ENCODE peak calls at places on chromosome 22, in eight cellular contexts. One of them, this sample, is unnamed. For H3K4me1, the result is how much of the 10 kb centered on the place peaks cover.

GRCh38 chr22:40862013-40862412 is at the start of gene DNAJB7:
- DNase-seq in ovary: no peak
- DNase-seq in kidney: no peak
- DNase-seq in left ventricle myocardium inferior: no peak
- DNase-seq in gastrocnemius medialis: no peak
- DNase-seq in A549: no peak
- DNase-seq in psoas muscle: no peak
- DNase-seq in cardiac muscle cell: no peak
- DNase-seq in this sample: no peak

GRCh38 chr22:19367763-19368367 is 63.7 kb downstream of the HIRA start:
- DNase-seq in A549: no peak
- DNase-seq in gastrocnemius medialis: no peak
- DNase-seq in kidney: no peak
- DNase-seq in ovary: no peak
- DNase-seq in psoas muscle: no peak
- DNase-seq in cardiac muscle cell: no peak
- DNase-seq in left ventricle myocardium inferior: no peak
- DNase-seq in this sample: no peak

GRCh38 chr22:26587991-26588613 is 1.8 kb downstream of the TPST2 start:
- DNase-seq in psoas muscle: no peak
- DNase-seq in kidney: no peak
- DNase-seq in gastrocnemius medialis: no peak
- DNase-seq in A549: no peak
- DNase-seq in cardiac muscle cell: no peak
- DNase-seq in ovary: no peak
- DNase-seq in left ventricle myocardium inferior: no peak
- DNase-seq in this sample: no peak

GRCh38 chr22:38220163-38220562 is 18.4 kb downstream of the MAFF start:
- DNase-seq in ovary: no peak
- DNase-seq in left ventricle myocardium inferior: no peak
- DNase-seq in psoas muscle: no peak
- DNase-seq in gastrocnemius medialis: no peak
- DNase-seq in cardiac muscle cell: no peak
- DNase-seq in A549: no peak
- DNase-seq in kidney: no peak
- DNase-seq in this sample: no peak

GRCh38 chr22:40176921-40177737 is 596 bp upstream of the TNRC6B start:
- DNase-seq in left ventricle myocardium inferior: peak
- DNase-seq in ovary: peak
- DNase-seq in A549: no peak
- DNase-seq in kidney: peak
- DNase-seq in psoas muscle: no peak
- DNase-seq in cardiac muscle cell: peak
- DNase-seq in gastrocnemius medialis: peak
- DNase-seq in this sample: no peak

GRCh38 chr22:41078975-41079374 is 13.4 kb upstream of the EP300 start:
- DNase-seq in kidney: no peak
- DNase-seq in ovary: no peak
- DNase-seq in left ventricle myocardium inferior: no peak
- DNase-seq in gastrocnemius medialis: no peak
- DNase-seq in cardiac muscle cell: no peak
- DNase-seq in A549: no peak
- DNase-seq in psoas muscle: no peak
- DNase-seq in this sample: no peak

GRCh38 chr22:21568207-21569075 is 927 bp downstream of the UBE2L3 start:
- DNase-seq in gastrocnemius medialis: peak
- DNase-seq in cardiac muscle cell: peak
- DNase-seq in psoas muscle: peak
- DNase-seq in A549: no peak
- DNase-seq in kidney: no peak
- DNase-seq in ovary: no peak
- DNase-seq in left ventricle myocardium inferior: peak
- DNase-seq in this sample: no peak

GRCh38 chr22:44337658-44338004 is 24.9 kb upstream of the SHISAL1 start:
- DNase-seq in gastrocnemius medialis: no peak
- DNase-seq in A549: peak
- DNase-seq in cardiac muscle cell: peak
- DNase-seq in kidney: no peak
- DNase-seq in ovary: peak
- DNase-seq in left ventricle myocardium inferior: no peak
- DNase-seq in psoas muscle: no peak
- DNase-seq in this sample: no peak

GRCh38 chr22:37547249-37547741 is 13.0 kb upstream of the CDC42EP1 start:
- DNase-seq in left ventricle myocardium inferior: no peak
- DNase-seq in ovary: no peak
- DNase-seq in A549: no peak
- DNase-seq in kidney: no peak
- DNase-seq in gastrocnemius medialis: no peak
- DNase-seq in psoas muscle: no peak
- DNase-seq in cardiac muscle cell: no peak
- DNase-seq in this sample: no peak

GRCh38 chr22:19523240-19524169 is 705 bp downstream of the CLDN5 start:
- DNase-seq in cardiac muscle cell: peak
- DNase-seq in kidney: no peak
- DNase-seq in gastrocnemius medialis: no peak
- DNase-seq in psoas muscle: no peak
- DNase-seq in left ventricle myocardium inferior: no peak
- DNase-seq in A549: no peak
- DNase-seq in ovary: no peak
- DNase-seq in this sample: no peak

GRCh38 chr22:19505735-19506126 is 18.5 kb downstream of the CLDN5 start:
- DNase-seq in psoas muscle: no peak
- DNase-seq in kidney: no peak
- DNase-seq in gastrocnemius medialis: no peak
- DNase-seq in left ventricle myocardium inferior: no peak
- DNase-seq in A549: no peak
- DNase-seq in ovary: no peak
- DNase-seq in cardiac muscle cell: no peak
- DNase-seq in this sample: no peak

GRCh38 chr22:31099386-31099785 is 8.0 kb downstream of the SELENOM start:
- DNase-seq in left ventricle myocardium inferior: no peak
- DNase-seq in kidney: no peak
- DNase-seq in cardiac muscle cell: no peak
- DNase-seq in psoas muscle: no peak
- DNase-seq in ovary: no peak
- DNase-seq in A549: no peak
- DNase-seq in gastrocnemius medialis: peak
- DNase-seq in this sample: no peak

GRCh38 chr22:37244114-37244921 is at the start of gene RAC2:
- DNase-seq in cardiac muscle cell: peak
- DNase-seq in gastrocnemius medialis: peak
- DNase-seq in A549: no peak
- DNase-seq in psoas muscle: peak
- DNase-seq in left ventricle myocardium inferior: peak
- DNase-seq in kidney: peak
- DNase-seq in ovary: no peak
- DNase-seq in this sample: peak

GRCh38 chr22:23831261-23831660 is 7.5 kb downstream of the DERL3 start:
- DNase-seq in gastrocnemius medialis: no peak
- DNase-seq in left ventricle myocardium inferior: no peak
- DNase-seq in kidney: peak
- DNase-seq in A549: no peak
- DNase-seq in ovary: no peak
- DNase-seq in cardiac muscle cell: no peak
- DNase-seq in psoas muscle: peak
- DNase-seq in this sample: no peak

GRCh38 chr22:25759825-25760231 is 17.8 kb downstream of the MYO18B start:
- DNase-seq in gastrocnemius medialis: peak
- DNase-seq in psoas muscle: peak
- DNase-seq in cardiac muscle cell: no peak
- DNase-seq in kidney: no peak
- DNase-seq in A549: peak
- DNase-seq in ovary: no peak
- DNase-seq in left ventricle myocardium inferior: no peak
- DNase-seq in this sample: no peak

GRCh38 chr22:30867746-30868662 is 100.6 kb downstream of the MORC2 start:
- DNase-seq in ovary: no peak
- DNase-seq in gastrocnemius medialis: peak
- DNase-seq in kidney: no peak
- DNase-seq in cardiac muscle cell: no peak
- DNase-seq in A549: no peak
- DNase-seq in psoas muscle: peak
- DNase-seq in left ventricle myocardium inferior: no peak
- DNase-seq in this sample: no peak

GRCh38 chr22:39661842-39662676 is 91.5 kb downstream of the CACNA1I start:
- DNase-seq in kidney: no peak
- DNase-seq in left ventricle myocardium inferior: no peak
- DNase-seq in gastrocnemius medialis: no peak
- DNase-seq in A549: no peak
- DNase-seq in ovary: no peak
- DNase-seq in psoas muscle: no peak
- DNase-seq in cardiac muscle cell: peak
- DNase-seq in this sample: no peak

DNA sequence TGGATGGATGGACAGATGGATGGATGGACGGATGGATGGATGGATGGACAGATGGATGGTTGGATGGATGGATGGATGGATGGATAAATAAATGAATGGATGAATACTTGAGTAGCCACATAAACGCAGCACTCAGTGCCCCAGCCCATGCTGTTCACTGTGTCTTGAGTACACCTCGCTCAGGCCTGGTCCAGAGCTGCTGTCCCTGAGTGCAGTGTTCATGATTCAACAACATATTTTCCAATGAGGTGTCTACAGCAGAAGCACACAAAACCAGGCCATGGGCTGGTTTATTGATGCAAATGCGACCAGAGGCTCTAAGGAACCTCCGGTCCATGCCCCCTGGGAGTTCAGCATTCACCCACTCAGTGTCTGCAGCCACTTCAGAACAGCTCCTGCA is 584.3 kb downstream of the BRD1 start:
- DNase-seq in kidney: peak
- DNase-seq in gastrocnemius medialis: no peak
- DNase-seq in cardiac muscle cell: no peak
- DNase-seq in A549: no peak
- DNase-seq in left ventricle myocardium inferior: no peak
- DNase-seq in psoas muscle: no peak
- DNase-seq in ovary: no peak
- DNase-seq in this sample: no peak
- H3K27ac ChIP-seq in kidney: no peak
- H3K27ac ChIP-seq in gastrocnemius medialis: no peak
- H3K27ac ChIP-seq in cardiac muscle cell: no peak
- H3K27ac ChIP-seq in A549: no peak
- H3K27ac ChIP-seq in left ventricle myocardium inferior: no peak
- H3K27ac ChIP-seq in psoas muscle: no peak
- H3K27ac ChIP-seq in ovary: no peak
- H3K27ac ChIP-seq in this sample: no peak

DNA sequence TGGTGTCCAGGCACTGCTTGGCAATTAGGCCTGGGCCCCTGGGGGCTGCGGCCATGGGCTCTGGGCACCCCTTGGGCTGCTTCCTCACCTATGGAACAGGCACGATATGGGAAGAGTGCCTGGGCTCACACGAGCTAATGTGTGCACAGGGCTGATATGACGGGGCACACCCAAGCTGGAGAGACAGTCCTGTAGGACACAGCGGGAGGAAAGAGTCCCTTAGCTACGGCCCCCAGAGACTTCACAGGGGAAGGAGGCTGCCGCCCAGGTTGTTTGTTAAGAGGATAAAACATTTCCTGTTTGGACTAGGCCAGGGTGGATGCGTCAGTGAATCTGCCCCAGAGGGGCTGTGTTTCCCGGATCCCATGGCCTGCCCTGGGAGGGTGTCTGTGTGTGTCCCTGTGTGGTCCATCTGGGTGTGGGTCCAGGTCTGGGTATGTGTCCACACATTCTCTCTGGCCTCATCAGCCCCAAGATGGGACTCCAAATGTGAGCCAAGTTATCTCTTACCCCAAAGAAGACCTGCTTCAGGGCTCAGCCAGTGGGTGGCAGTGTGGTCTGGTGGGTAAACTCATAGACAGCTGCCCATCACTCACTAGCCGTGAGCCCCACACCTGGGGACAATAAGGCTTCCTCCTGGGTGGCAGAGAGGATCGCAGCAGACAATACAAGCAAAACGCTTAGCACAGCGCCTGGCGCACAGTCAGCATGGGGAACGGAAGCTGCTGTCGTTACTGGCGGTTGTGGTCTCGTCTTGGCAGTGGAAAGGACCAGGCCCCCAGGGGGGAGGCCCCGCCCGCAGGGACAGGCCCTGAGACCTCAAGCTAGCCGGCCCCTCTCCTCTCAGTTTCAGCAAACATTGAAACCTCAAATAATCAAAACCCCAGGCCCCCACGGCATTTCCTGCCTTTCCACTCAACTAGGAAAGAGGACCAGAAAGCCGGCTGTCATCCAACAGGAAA is 3.2 kb upstream of the EMID1 start:
- DNase-seq in cardiac muscle cell: no peak
- DNase-seq in left ventricle myocardium inferior: peak
- DNase-seq in A549: peak
- DNase-seq in kidney: peak
- DNase-seq in psoas muscle: peak
- DNase-seq in ovary: no peak
- DNase-seq in gastrocnemius medialis: peak
- DNase-seq in this sample: peak
- TF ChIP-seq CTCF in cardiac muscle cell: peak
- TF ChIP-seq CTCF in left ventricle myocardium inferior: peak
- TF ChIP-seq CTCF in A549: peak
- TF ChIP-seq CTCF in kidney: peak
- TF ChIP-seq CTCF in psoas muscle: peak
- TF ChIP-seq CTCF in ovary: no peak
- TF ChIP-seq CTCF in gastrocnemius medialis: no peak
- TF ChIP-seq CTCF in this sample: peak

DNA sequence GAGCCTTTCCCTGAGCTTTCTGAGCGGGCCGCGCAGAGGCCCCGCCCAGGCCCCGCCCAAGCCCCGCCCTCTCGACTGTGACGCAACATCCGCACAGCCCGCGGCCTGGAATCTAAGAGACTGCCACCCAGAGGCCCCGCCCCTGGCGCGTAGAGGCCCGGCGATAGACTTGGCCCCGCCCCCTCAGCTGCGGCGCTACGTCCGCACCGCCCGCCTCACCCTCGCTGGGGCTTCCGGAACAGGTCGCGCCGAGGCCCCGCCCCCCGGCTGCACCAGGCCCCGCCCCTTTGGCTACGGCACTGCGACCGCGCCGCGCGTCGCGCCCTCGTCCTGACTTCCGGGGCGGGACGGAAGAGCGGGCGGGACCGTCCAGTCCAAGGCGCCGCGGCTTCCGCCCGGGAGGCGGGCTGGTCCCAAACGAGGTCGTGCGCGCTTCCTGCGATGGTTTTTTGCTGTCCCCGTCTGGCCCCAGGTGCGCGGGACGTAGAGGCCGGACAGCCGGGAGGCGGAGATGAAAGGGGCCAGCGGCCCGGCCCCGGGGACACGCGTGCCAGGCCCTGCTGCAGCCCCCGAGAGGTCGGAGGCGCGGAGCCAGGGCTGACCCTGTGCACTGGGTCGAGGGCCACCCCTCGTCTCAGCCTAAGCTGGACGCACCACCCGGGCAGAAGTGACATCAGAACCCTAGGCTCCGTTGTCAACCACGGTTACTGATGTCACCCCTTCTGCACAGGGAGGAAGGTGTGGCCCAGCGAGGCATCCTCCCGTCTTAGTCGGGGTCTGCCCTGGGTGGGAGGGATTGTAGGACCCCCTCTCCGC is 59.0 kb upstream of the WNT7B start:
- DNase-seq in ovary: peak
- DNase-seq in A549: peak
- DNase-seq in left ventricle myocardium inferior: peak
- DNase-seq in kidney: peak
- DNase-seq in gastrocnemius medialis: peak
- DNase-seq in cardiac muscle cell: peak
- DNase-seq in psoas muscle: peak
- DNase-seq in this sample: peak
- H3K4me1 ChIP-seq in ovary: under half
- H3K4me1 ChIP-seq in A549: under half
- H3K4me1 ChIP-seq in left ventricle myocardium inferior: under half
- H3K4me1 ChIP-seq in kidney: under half
- H3K4me1 ChIP-seq in gastrocnemius medialis: under half
- H3K4me1 ChIP-seq in cardiac muscle cell: under half
- H3K4me1 ChIP-seq in psoas muscle: half or more
- H3K4me1 ChIP-seq in this sample: under half

GRCh38 chr22:45682069-45682468 is 10.4 kb downstream of the ATXN10 start:
- DNase-seq in left ventricle myocardium inferior: no peak
- DNase-seq in kidney: no peak
- DNase-seq in ovary: no peak
- DNase-seq in A549: no peak
- DNase-seq in psoas muscle: no peak
- DNase-seq in cardiac muscle cell: no peak
- DNase-seq in gastrocnemius medialis: no peak
- DNase-seq in this sample: no peak
- H3K27ac ChIP-seq in left ventricle myocardium inferior: no peak
- H3K27ac ChIP-seq in kidney: no peak
- H3K27ac ChIP-seq in ovary: no peak
- H3K27ac ChIP-seq in A549: peak
- H3K27ac ChIP-seq in psoas muscle: no peak
- H3K27ac ChIP-seq in cardiac muscle cell: no peak
- H3K27ac ChIP-seq in gastrocnemius medialis: no peak
- H3K27ac ChIP-seq in this sample: no peak